ENCODE peak calls at places on chromosomes 3 and 15, in four cellular contexts. One of them, this sample, is unnamed.

GRCh38 chr3:132343018-132343612 is 25.9 kb downstream of the ACP3 start:
- DNase-seq in astrocyte of the spinal cord: peak
- DNase-seq in mesendoderm: peak
- DNase-seq in cardiac muscle cell: peak
- DNase-seq in this sample: peak

GRCh38 chr3:134294302-134294925 is 43.8 kb upstream of the RYK start:
- DNase-seq in mesendoderm: no peak
- DNase-seq in astrocyte of the spinal cord: no peak
- DNase-seq in cardiac muscle cell: no peak
- DNase-seq in this sample: no peak

GRCh38 chr3:194381460-194381875 is 11.9 kb upstream of the LRRC15 start:
- DNase-seq in astrocyte of the spinal cord: no peak
- DNase-seq in cardiac muscle cell: no peak
- DNase-seq in mesendoderm: no peak
- DNase-seq in this sample: no peak

GRCh38 chr15:44598892-44599291 is 61.9 kb downstream of the EIF3J start:
- DNase-seq in mesendoderm: no peak
- DNase-seq in cardiac muscle cell: no peak
- DNase-seq in astrocyte of the spinal cord: peak
- DNase-seq in this sample: no peak

GRCh38 chr3:16512435-16513140 is 911 bp downstream of the RFTN1 start:
- DNase-seq in astrocyte of the spinal cord: peak
- DNase-seq in cardiac muscle cell: peak
- DNase-seq in mesendoderm: peak
- DNase-seq in this sample: no peak

GRCh38 chr3:151330899-151331298 is 1.6 kb upstream of the P2RY13 start:
- DNase-seq in mesendoderm: no peak
- DNase-seq in astrocyte of the spinal cord: no peak
- DNase-seq in cardiac muscle cell: no peak
- DNase-seq in this sample: no peak

GRCh38 chr3:111691293-111691909 is 96.3 kb upstream of the ZBED2 start:
- DNase-seq in mesendoderm: peak
- DNase-seq in astrocyte of the spinal cord: peak
- DNase-seq in cardiac muscle cell: peak
- DNase-seq in this sample: no peak

GRCh38 chr3:1439395-1439794 is 346.6 kb downstream of the CNTN6 start:
- DNase-seq in cardiac muscle cell: no peak
- DNase-seq in astrocyte of the spinal cord: no peak
- DNase-seq in mesendoderm: peak
- DNase-seq in this sample: peak

GRCh38 chr3:8629151-8630021 is 15.2 kb downstream of the SSUH2 start:
- DNase-seq in astrocyte of the spinal cord: peak
- DNase-seq in cardiac muscle cell: no peak
- DNase-seq in mesendoderm: peak
- DNase-seq in this sample: peak

GRCh38 chr3:23244642-23245041 is 41.5 kb downstream of the UBE2E2 start:
- DNase-seq in cardiac muscle cell: no peak
- DNase-seq in mesendoderm: no peak
- DNase-seq in astrocyte of the spinal cord: no peak
- DNase-seq in this sample: no peak

GRCh38 chr3:152321806-152322377 is 53.2 kb downstream of the MBNL1 start:
- DNase-seq in mesendoderm: no peak
- DNase-seq in astrocyte of the spinal cord: no peak
- DNase-seq in cardiac muscle cell: no peak
- DNase-seq in this sample: no peak

GRCh38 chr3:143203848-143204247 is 84.3 kb downstream of the CHST2 start:
- DNase-seq in mesendoderm: no peak
- DNase-seq in astrocyte of the spinal cord: peak
- DNase-seq in cardiac muscle cell: no peak
- DNase-seq in this sample: no peak

GRCh38 chr15:72781621-72782020 is 1.9 kb downstream of the ADPGK start:
- DNase-seq in astrocyte of the spinal cord: no peak
- DNase-seq in cardiac muscle cell: no peak
- DNase-seq in mesendoderm: no peak
- DNase-seq in this sample: no peak

GRCh38 chr3:57952208-57952631 is 56.0 kb upstream of the FLNB start:
- DNase-seq in cardiac muscle cell: peak
- DNase-seq in astrocyte of the spinal cord: peak
- DNase-seq in mesendoderm: peak
- DNase-seq in this sample: peak

GRCh38 chr3:15858547-15859506 is 61.0 kb upstream of the ANKRD28 start:
- DNase-seq in mesendoderm: peak
- DNase-seq in astrocyte of the spinal cord: no peak
- DNase-seq in cardiac muscle cell: peak
- DNase-seq in this sample: peak

GRCh38 chr3:27880969-27881892 is 159.1 kb upstream of the EOMES start:
- DNase-seq in astrocyte of the spinal cord: no peak
- DNase-seq in cardiac muscle cell: no peak
- DNase-seq in mesendoderm: peak
- DNase-seq in this sample: no peak
- H3K4me3 ChIP-seq in astrocyte of the spinal cord: no peak
- H3K4me3 ChIP-seq in cardiac muscle cell: no peak
- H3K4me3 ChIP-seq in mesendoderm: no peak
- H3K4me3 ChIP-seq in this sample: no peak

GRCh38 chr3:32890420-32891276 is 60.8 kb upstream of the CCR4 start:
- DNase-seq in cardiac muscle cell: no peak
- DNase-seq in astrocyte of the spinal cord: no peak
- DNase-seq in mesendoderm: no peak
- DNase-seq in this sample: no peak
- H3K4me3 ChIP-seq in cardiac muscle cell: no peak
- H3K4me3 ChIP-seq in astrocyte of the spinal cord: no peak
- H3K4me3 ChIP-seq in mesendoderm: no peak
- H3K4me3 ChIP-seq in this sample: no peak

GRCh38 chr3:141050576-141050912 is 603 bp upstream of the SPSB4 start:
- DNase-seq in mesendoderm: peak
- DNase-seq in cardiac muscle cell: no peak
- DNase-seq in astrocyte of the spinal cord: no peak
- DNase-seq in this sample: no peak
- H3K4me3 ChIP-seq in mesendoderm: peak
- H3K4me3 ChIP-seq in cardiac muscle cell: peak
- H3K4me3 ChIP-seq in astrocyte of the spinal cord: no peak
- H3K4me3 ChIP-seq in this sample: no peak

GRCh38 chr3:136929984-136930671 is 27.7 kb upstream of the IL20RB start:
- DNase-seq in astrocyte of the spinal cord: peak
- DNase-seq in cardiac muscle cell: no peak
- DNase-seq in mesendoderm: no peak
- DNase-seq in this sample: no peak
- H3K4me3 ChIP-seq in astrocyte of the spinal cord: no peak
- H3K4me3 ChIP-seq in cardiac muscle cell: no peak
- H3K4me3 ChIP-seq in mesendoderm: no peak
- H3K4me3 ChIP-seq in this sample: no peak

This sample was measured in Caco-2.